ENCODE peak calls at places on chromosomes 16 and 17, in nine cellular contexts. Q is K562, U is GM12878, S is stomach, B is GM12892, G is sigmoid colon, N is GM23338, F is H1, Z is HepG2. M is an unnamed sample.
A peak's percentile ranks its signal among the peaks of the same experiment; 100 is the strongest.

GRCh38 chr17:72188801-72189200 is 68.0 kb downstream of the SOX9 start:
- DNase-seq in Q (no peak), U (no peak), S (no peak), B (no peak), G (no peak), N (no peak), F (no peak), Z (no peak), M (no peak)

GRCh38 chr16:73125860-73126259 is 77.9 kb upstream of the ZFHX3 start:
- DNase-seq in Q (no peak), U (no peak), S (no peak), B (no peak), G (no peak), N (no peak), F (no peak), Z (no peak), M (no peak)

GRCh38 chr16:27425961-27426360 is 24.0 kb downstream of the IL21R start:
- DNase-seq in Q (no peak), U (no peak), S (no peak), B (no peak), G (no peak), N (no peak), F (no peak), Z (no peak), M (no peak)

GRCh38 chr17:64504769-64505319 is 1.2 kb downstream of the DDX5 start:
- DNase-seq in Q (peak; percentile 71), U (no peak), S (no peak), B (no peak), G (no peak), N (no peak), F (no peak), Z (peak; percentile 42), M (no peak)

GRCh38 chr17:49388290-49388640 is 26.2 kb upstream of the ZNF652 start:
- DNase-seq in Q (no peak), U (no peak), S (no peak), B (peak; percentile 40), G (no peak), N (no peak), F (no peak), Z (no peak), M (no peak)

GRCh38 chr16:17470871-17471744 is at the start of gene XYLT1:
- DNase-seq in Q (no peak), U (no peak), S (peak; percentile 46), B (no peak), G (peak; percentile 94), N (peak; percentile 82), F (peak; percentile 81), Z (no peak), M (no peak)

GRCh38 chr17:71402661-71403141 is 718.1 kb upstream of the SOX9 start:
- DNase-seq in Q (no peak), U (no peak), S (no peak), B (no peak), G (no peak), N (no peak), F (no peak), Z (no peak), M (no peak)

GRCh38 chr17:11176549-11176948 is 64.5 kb upstream of the SHISA6 start:
- DNase-seq in Q (no peak), U (no peak), S (no peak), B (no peak), G (no peak), N (no peak), F (no peak), Z (no peak), M (no peak)

GRCh38 chr17:28725166-28725659 is 820 bp downstream of the TLCD1 start:
- DNase-seq in Q (peak; percentile 83), U (no peak), S (no peak), B (no peak), G (peak; percentile 70), N (peak; percentile 34), F (no peak), Z (peak; percentile 65), M (peak; percentile 50)

GRCh38 chr17:35052240-35052608 is 11.3 kb downstream of the RFFL start:
- DNase-seq in Q (no peak), U (no peak), S (no peak), B (no peak), G (no peak), N (no peak), F (no peak), Z (no peak), M (no peak)

GRCh38 chr16:526181-527014 is 1.1 kb upstream of the CAPN15 start:
- DNase-seq in Q (peak; percentile 72), U (no peak), S (peak; percentile 69), B (no peak), G (peak; percentile 77), N (peak; percentile 76), F (no peak), Z (no peak), M (no peak)

DNA sequence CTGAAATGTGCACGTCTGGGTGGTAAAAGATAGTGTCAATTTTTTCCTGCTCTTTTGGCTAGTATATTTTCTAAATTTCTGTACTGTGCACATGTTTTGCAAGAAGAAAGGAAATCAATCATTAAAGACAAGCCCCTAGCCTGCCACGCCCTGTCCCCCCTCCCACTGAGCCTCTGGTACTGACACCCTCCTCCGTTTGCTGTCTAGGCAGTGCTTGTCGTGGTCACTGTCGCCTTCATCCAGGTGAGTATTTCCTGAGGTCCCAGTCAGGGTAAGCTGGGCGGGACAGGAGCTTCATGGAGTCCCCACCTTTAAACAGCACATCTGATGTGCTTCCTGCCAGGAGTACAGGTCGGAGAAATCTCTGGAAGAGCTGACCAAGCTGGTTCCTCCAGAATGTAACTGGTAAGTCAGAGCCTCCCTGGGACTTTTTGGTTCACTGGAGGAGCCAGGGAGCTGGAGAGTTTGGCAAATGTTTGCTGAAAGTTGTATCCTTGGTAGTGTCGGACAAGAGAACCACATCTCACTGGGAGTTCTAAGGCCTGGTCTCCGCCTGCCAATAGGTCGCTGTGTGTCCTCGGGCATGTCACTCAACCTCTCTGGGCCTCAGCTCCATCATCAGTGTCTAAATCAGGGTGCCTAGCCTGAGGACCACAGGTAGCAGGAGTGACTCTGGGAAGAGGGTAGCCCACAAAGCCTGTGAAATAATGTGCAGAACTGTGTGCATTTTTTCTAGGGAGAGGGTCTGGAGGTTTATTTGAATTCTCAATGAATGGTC is 42.2 kb downstream of the ATP2C2 start:
- DNase-seq in Q (no peak), U (no peak), S (no peak), B (no peak), G (no peak), N (no peak), F (no peak), Z (no peak), M (no peak)
- TF ChIP-seq POLR2AphosphoS5 in Q (no peak), U (no peak), S (no peak), B (no peak), G (no peak), N (no peak), F (no peak), Z (no peak), M (no peak)

GRCh38 chr16:1922357-1922756 is 4.1 kb upstream of the HS3ST6 start:
- DNase-seq in Q (no peak), U (no peak), S (no peak), B (no peak), G (no peak), N (no peak), F (no peak), Z (no peak), M (no peak)

GRCh38 chr16:1918890-1919679 is 870 bp upstream of the HS3ST6 start:
- DNase-seq in Q (no peak), U (no peak), S (no peak), B (no peak), G (no peak), N (peak; percentile 39), F (no peak), Z (no peak), M (no peak)

GRCh38 chr16:1918312-1918889 is at the start of gene HS3ST6:
- DNase-seq in Q (no peak), U (no peak), S (no peak), B (no peak), G (no peak), N (peak; percentile 60), F (no peak), Z (no peak), M (no peak)

GRCh38 chr16:1919680-1919998 is 1.4 kb upstream of the HS3ST6 start:
- DNase-seq in Q (no peak), U (no peak), S (no peak), B (no peak), G (no peak), N (no peak), F (no peak), Z (no peak), M (no peak)

DNA sequence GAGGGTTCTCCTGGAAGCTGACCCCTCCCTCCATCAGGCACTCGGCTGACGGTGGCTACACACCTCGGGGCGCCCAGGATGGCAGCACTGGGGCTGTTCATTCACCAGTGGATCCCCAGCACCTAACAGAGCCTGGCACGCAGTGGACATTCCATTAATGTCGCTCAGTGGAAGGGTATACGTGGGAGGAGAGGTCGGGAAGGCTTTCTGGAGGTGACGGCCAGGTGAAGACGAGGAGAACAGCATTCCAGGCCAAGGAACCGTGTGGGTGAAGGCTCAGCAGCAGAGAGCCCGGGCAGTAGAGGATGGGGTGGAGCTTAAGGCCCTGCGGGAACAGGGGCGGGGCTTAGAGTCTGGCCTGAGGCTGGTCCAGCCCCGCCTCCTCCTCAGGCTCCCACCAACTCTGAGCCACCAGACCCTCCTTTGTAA is 2.5 kb upstream of the HS3ST6 start:
- DNase-seq in Q (peak; percentile 80), U (no peak), S (peak; percentile 64), B (no peak), G (no peak), N (peak; percentile 92), F (peak; percentile 78), Z (no peak), M (no peak)
- TF ChIP-seq POLR2AphosphoS5 in Q (no peak), U (no peak), S (no peak), B (no peak), G (no peak), N (no peak), F (no peak), Z (no peak), M (no peak)

GRCh38 chr16:70656712-70657263 is 10.4 kb downstream of the IL34 start:
- DNase-seq in Q (no peak), U (no peak), S (peak; percentile 64), B (no peak), G (no peak), N (peak; percentile 52), F (no peak), Z (peak; percentile 78), M (no peak)
- TF ChIP-seq POLR2AphosphoS5 in Q (no peak), U (no peak), S (no peak), B (no peak), G (no peak), N (no peak), F (no peak), Z (no peak), M (no peak)

GRCh38 chr16:86345521-86345920 is 164.8 kb upstream of the FOXF1 start:
- DNase-seq in Q (no peak), U (no peak), S (no peak), B (no peak), G (no peak), N (no peak), F (no peak), Z (no peak), M (no peak)

GRCh38 chr16:86343111-86343642 is 167.2 kb upstream of the FOXF1 start:
- DNase-seq in Q (no peak), U (no peak), S (peak; percentile 42), B (no peak), G (peak; percentile 97), N (no peak), F (no peak), Z (no peak), M (no peak)

GRCh38 chr16:86344881-86345280 is 165.4 kb upstream of the FOXF1 start:
- DNase-seq in Q (no peak), U (no peak), S (no peak), B (no peak), G (peak; percentile 28), N (no peak), F (no peak), Z (no peak), M (no peak)

GRCh38 chr16:86344586-86344871 is 165.8 kb upstream of the FOXF1 start:
- DNase-seq in Q (no peak), U (no peak), S (no peak), B (no peak), G (peak; percentile 63), N (no peak), F (no peak), Z (no peak), M (no peak)

GRCh38 chr16:86343733-86344585 is 166.4 kb upstream of the FOXF1 start:
- DNase-seq in Q (no peak), U (no peak), S (no peak), B (no peak), G (peak; percentile 86), N (no peak), F (no peak), Z (no peak), M (no peak)
- TF ChIP-seq POLR2AphosphoS5 in Q (no peak), U (no peak), S (no peak), B (no peak), G (peak; percentile 52), N (no peak), F (no peak), Z (no peak), M (no peak)

M was measured in HCT116.